ENCODE peak calls at places on chromosomes 2 and 18, in six cellular contexts. One of them, this sample, is unnamed.

GRCh38 chr2:96727431-96727830 is 12.4 kb downstream of the LMAN2L start:
- DNase-seq in adrenal gland: no peak
- DNase-seq in body of pancreas: no peak
- DNase-seq in type B pancreatic cell: no peak
- DNase-seq in AG04450: no peak
- DNase-seq in fibroblast of pulmonary artery: peak
- DNase-seq in this sample: peak

GRCh38 chr2:147149589-147150245 is 695.1 kb upstream of the ACVR2A start:
- DNase-seq in adrenal gland: no peak
- DNase-seq in body of pancreas: no peak
- DNase-seq in type B pancreatic cell: no peak
- DNase-seq in AG04450: no peak
- DNase-seq in fibroblast of pulmonary artery: peak
- DNase-seq in this sample: no peak

GRCh38 chr2:32360416-32360815 is 3.6 kb downstream of the BIRC6 start:
- DNase-seq in adrenal gland: no peak
- DNase-seq in body of pancreas: no peak
- DNase-seq in type B pancreatic cell: no peak
- DNase-seq in AG04450: no peak
- DNase-seq in fibroblast of pulmonary artery: peak
- DNase-seq in this sample: no peak

GRCh38 chr2:219142329-219142728 is 18.3 kb downstream of the NHEJ1 start:
- DNase-seq in adrenal gland: peak
- DNase-seq in body of pancreas: no peak
- DNase-seq in type B pancreatic cell: no peak
- DNase-seq in AG04450: peak
- DNase-seq in fibroblast of pulmonary artery: peak
- DNase-seq in this sample: peak

GRCh38 chr18:75213610-75214009 is 3.0 kb downstream of the TSHZ1 start:
- DNase-seq in adrenal gland: no peak
- DNase-seq in body of pancreas: no peak
- DNase-seq in type B pancreatic cell: no peak
- DNase-seq in AG04450: no peak
- DNase-seq in fibroblast of pulmonary artery: peak
- DNase-seq in this sample: peak

GRCh38 chr2:74206180-74206688 is 7.8 kb downstream of the MTHFD2 start:
- DNase-seq in adrenal gland: no peak
- DNase-seq in body of pancreas: no peak
- DNase-seq in type B pancreatic cell: no peak
- DNase-seq in AG04450: no peak
- DNase-seq in fibroblast of pulmonary artery: peak
- DNase-seq in this sample: no peak

GRCh38 chr18:37330173-37330572 is 235.4 kb downstream of the CELF4 start:
- DNase-seq in adrenal gland: no peak
- DNase-seq in body of pancreas: no peak
- DNase-seq in type B pancreatic cell: no peak
- DNase-seq in AG04450: no peak
- DNase-seq in fibroblast of pulmonary artery: no peak
- DNase-seq in this sample: no peak

GRCh38 chr2:145228506-145228905 is 708.6 kb upstream of the ZEB2 start:
- DNase-seq in adrenal gland: no peak
- DNase-seq in body of pancreas: peak
- DNase-seq in type B pancreatic cell: no peak
- DNase-seq in AG04450: no peak
- DNase-seq in fibroblast of pulmonary artery: no peak
- DNase-seq in this sample: no peak

GRCh38 chr2:215535726-215536125 is 99.9 kb upstream of the FN1 start:
- DNase-seq in adrenal gland: no peak
- DNase-seq in body of pancreas: no peak
- DNase-seq in type B pancreatic cell: no peak
- DNase-seq in AG04450: no peak
- DNase-seq in fibroblast of pulmonary artery: no peak
- DNase-seq in this sample: peak

GRCh38 chr2:162537651-162538050 is 193.7 kb downstream of the GCA start:
- DNase-seq in adrenal gland: no peak
- DNase-seq in body of pancreas: no peak
- DNase-seq in type B pancreatic cell: no peak
- DNase-seq in AG04450: no peak
- DNase-seq in fibroblast of pulmonary artery: no peak
- DNase-seq in this sample: no peak

GRCh38 chr2:241312082-241312481 is 3.4 kb downstream of the HDLBP start:
- DNase-seq in adrenal gland: no peak
- DNase-seq in body of pancreas: no peak
- DNase-seq in type B pancreatic cell: no peak
- DNase-seq in AG04450: no peak
- DNase-seq in fibroblast of pulmonary artery: peak
- DNase-seq in this sample: peak

GRCh38 chr2:212282596-212283330 is 255.8 kb downstream of the ERBB4 start:
- DNase-seq in adrenal gland: no peak
- DNase-seq in body of pancreas: no peak
- DNase-seq in type B pancreatic cell: no peak
- DNase-seq in AG04450: no peak
- DNase-seq in fibroblast of pulmonary artery: no peak
- DNase-seq in this sample: no peak

GRCh38 chr2:159228006-159228655 is 58.4 kb downstream of the WDSUB1 start:
- DNase-seq in adrenal gland: no peak
- DNase-seq in body of pancreas: no peak
- DNase-seq in type B pancreatic cell: no peak
- DNase-seq in AG04450: no peak
- DNase-seq in fibroblast of pulmonary artery: no peak
- DNase-seq in this sample: peak

GRCh38 chr2:150981826-150982225 is 279.8 kb downstream of the RBM43 start:
- DNase-seq in adrenal gland: no peak
- DNase-seq in body of pancreas: no peak
- DNase-seq in type B pancreatic cell: no peak
- DNase-seq in AG04450: peak
- DNase-seq in fibroblast of pulmonary artery: peak
- DNase-seq in this sample: no peak

GRCh38 chr2:214365549-214365948 is 45.3 kb upstream of the VWC2L start:
- DNase-seq in adrenal gland: no peak
- DNase-seq in body of pancreas: no peak
- DNase-seq in type B pancreatic cell: no peak
- DNase-seq in AG04450: no peak
- DNase-seq in fibroblast of pulmonary artery: no peak
- DNase-seq in this sample: no peak

GRCh38 chr2:145984541-145984940 is 1464.6 kb upstream of the ZEB2 start:
- DNase-seq in adrenal gland: no peak
- DNase-seq in body of pancreas: no peak
- DNase-seq in type B pancreatic cell: no peak
- DNase-seq in AG04450: no peak
- DNase-seq in fibroblast of pulmonary artery: peak
- DNase-seq in this sample: no peak

GRCh38 chr2:134716716-134717585 is 1.8 kb downstream of the TMEM163 start:
- DNase-seq in adrenal gland: no peak
- DNase-seq in body of pancreas: no peak
- DNase-seq in type B pancreatic cell: no peak
- DNase-seq in AG04450: no peak
- DNase-seq in fibroblast of pulmonary artery: no peak
- DNase-seq in this sample: no peak

GRCh38 chr18:55287146-55287806 is 300.7 kb downstream of the TCF4 start:
- DNase-seq in adrenal gland: no peak
- DNase-seq in body of pancreas: no peak
- DNase-seq in type B pancreatic cell: no peak
- DNase-seq in AG04450: no peak
- DNase-seq in fibroblast of pulmonary artery: no peak
- DNase-seq in this sample: no peak

GRCh38 chr18:79579807-79580480 is 99.7 kb upstream of the CTDP1 start:
- DNase-seq in adrenal gland: no peak
- DNase-seq in body of pancreas: peak
- DNase-seq in type B pancreatic cell: peak
- DNase-seq in AG04450: no peak
- DNase-seq in fibroblast of pulmonary artery: no peak
- DNase-seq in this sample: no peak

DNA sequence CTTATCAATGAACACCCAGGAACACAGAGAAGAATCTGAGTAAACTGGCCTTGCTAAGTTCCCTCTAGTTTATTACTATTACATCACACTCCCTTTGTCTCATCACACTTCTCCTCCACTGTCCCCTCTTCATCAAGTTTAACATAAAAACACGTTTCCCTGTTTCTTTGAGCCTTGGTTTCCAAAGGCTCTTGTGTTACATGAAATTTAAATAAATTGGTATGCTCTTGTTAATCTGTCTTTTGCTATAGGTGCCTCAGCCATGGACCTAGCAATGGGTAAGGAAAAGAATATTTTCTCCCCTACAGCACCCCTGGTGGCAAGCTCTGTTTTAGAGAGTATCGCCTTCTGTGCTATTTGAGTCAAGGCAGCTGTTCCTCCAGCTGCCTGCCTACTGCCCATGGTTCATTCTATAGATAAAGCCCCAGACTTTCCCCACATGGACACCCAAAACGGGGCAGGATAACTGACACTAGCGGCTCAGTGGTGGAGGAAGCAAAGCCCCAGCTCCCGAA is 31.8 kb downstream of the TGIF1 start:
- DNase-seq in adrenal gland: no peak
- DNase-seq in body of pancreas: peak
- DNase-seq in type B pancreatic cell: no peak
- DNase-seq in AG04450: peak
- DNase-seq in fibroblast of pulmonary artery: peak
- DNase-seq in this sample: no peak
- TF ChIP-seq CTCF in adrenal gland: peak
- TF ChIP-seq CTCF in body of pancreas: peak
- TF ChIP-seq CTCF in type B pancreatic cell: peak
- TF ChIP-seq CTCF in AG04450: peak
- TF ChIP-seq CTCF in fibroblast of pulmonary artery: peak
- TF ChIP-seq CTCF in this sample: peak

DNA sequence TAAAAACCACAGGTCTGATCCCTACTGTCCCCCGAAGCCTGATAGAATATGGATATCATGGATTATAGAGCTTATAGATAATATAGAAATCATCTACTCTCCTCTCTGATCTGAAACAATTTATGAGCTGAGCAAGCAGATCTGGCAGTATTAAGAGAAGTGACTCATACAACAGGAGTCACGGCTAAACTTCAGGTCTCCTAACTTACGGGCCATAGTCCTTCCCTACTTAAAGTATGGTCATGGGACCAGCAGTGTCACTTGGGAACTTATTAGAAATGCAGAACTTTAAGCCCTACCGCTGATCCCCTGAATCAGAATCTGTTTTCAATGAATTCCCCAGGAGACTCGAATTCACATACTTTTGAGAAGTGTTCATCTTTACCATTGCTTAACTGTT is 195.7 kb upstream of the FANCL start:
- DNase-seq in adrenal gland: no peak
- DNase-seq in body of pancreas: no peak
- DNase-seq in type B pancreatic cell: no peak
- DNase-seq in AG04450: no peak
- DNase-seq in fibroblast of pulmonary artery: no peak
- DNase-seq in this sample: no peak
- TF ChIP-seq CTCF in adrenal gland: no peak
- TF ChIP-seq CTCF in body of pancreas: no peak
- TF ChIP-seq CTCF in type B pancreatic cell: no peak
- TF ChIP-seq CTCF in AG04450: no peak
- TF ChIP-seq CTCF in fibroblast of pulmonary artery: no peak
- TF ChIP-seq CTCF in this sample: no peak

GRCh38 chr2:25960920-25961319 is 21.4 kb downstream of the KIF3C start:
- DNase-seq in adrenal gland: peak
- DNase-seq in body of pancreas: no peak
- DNase-seq in type B pancreatic cell: no peak
- DNase-seq in AG04450: no peak
- DNase-seq in fibroblast of pulmonary artery: peak
- DNase-seq in this sample: no peak
- TF ChIP-seq CTCF in adrenal gland: no peak
- TF ChIP-seq CTCF in body of pancreas: no peak
- TF ChIP-seq CTCF in type B pancreatic cell: no peak
- TF ChIP-seq CTCF in AG04450: no peak
- TF ChIP-seq CTCF in fibroblast of pulmonary artery: no peak
- TF ChIP-seq CTCF in this sample: no peak

DNA sequence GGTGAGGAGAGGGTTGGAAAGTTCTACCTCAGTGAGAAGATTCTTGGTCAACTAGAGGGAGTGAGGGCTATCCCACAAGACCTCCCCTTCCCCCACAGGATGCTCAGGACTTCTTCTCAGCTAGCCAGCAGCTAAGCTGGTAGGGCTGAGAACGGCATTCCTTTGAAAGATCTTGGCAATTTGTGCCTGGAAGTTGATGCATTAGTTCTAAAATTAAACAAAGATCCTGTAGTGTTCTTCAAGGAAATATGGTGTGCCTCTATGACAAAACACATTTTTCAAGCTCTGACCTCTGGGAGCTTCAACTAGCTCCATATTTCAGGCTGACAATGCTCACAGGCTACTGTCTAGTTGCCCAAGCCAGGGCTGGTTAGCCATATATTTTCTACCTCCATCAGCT is 2.3 kb downstream of the LYPD1 start:
- DNase-seq in adrenal gland: no peak
- DNase-seq in body of pancreas: no peak
- DNase-seq in type B pancreatic cell: no peak
- DNase-seq in AG04450: no peak
- DNase-seq in fibroblast of pulmonary artery: no peak
- DNase-seq in this sample: no peak
- TF ChIP-seq CTCF in adrenal gland: no peak
- TF ChIP-seq CTCF in body of pancreas: no peak
- TF ChIP-seq CTCF in type B pancreatic cell: no peak
- TF ChIP-seq CTCF in AG04450: no peak
- TF ChIP-seq CTCF in fibroblast of pulmonary artery: no peak
- TF ChIP-seq CTCF in this sample: no peak

This sample was measured in BJ.